ENCODE peak calls at places on chromosomes 16 and 17, in seven cellular contexts. One of them, this sample, is unnamed.

GRCh38 chr16:65679785-65680184 is 557.9 kb upstream of the CDH11 start:
- DNase-seq in tibial artery: no peak
- DNase-seq in cardiac fibroblast: no peak
- DNase-seq in body of pancreas: no peak
- DNase-seq in GM06990: no peak
- DNase-seq in endothelial cell: no peak
- DNase-seq in coronary artery: no peak
- DNase-seq in this sample: no peak

GRCh38 chr17:57955183-57955952 is at the start of gene CUEDC1:
- DNase-seq in tibial artery: peak
- DNase-seq in cardiac fibroblast: peak
- DNase-seq in body of pancreas: peak
- DNase-seq in GM06990: peak
- DNase-seq in endothelial cell: peak
- DNase-seq in coronary artery: peak
- DNase-seq in this sample: no peak

GRCh38 chr17:40345161-40346034 is 19.1 kb downstream of the GJD3 start:
- DNase-seq in tibial artery: peak
- DNase-seq in cardiac fibroblast: peak
- DNase-seq in body of pancreas: peak
- DNase-seq in GM06990: no peak
- DNase-seq in endothelial cell: peak
- DNase-seq in coronary artery: no peak
- DNase-seq in this sample: peak

GRCh38 chr17:20171741-20172377 is 162.7 kb downstream of the SPECC1 start:
- DNase-seq in tibial artery: no peak
- DNase-seq in cardiac fibroblast: no peak
- DNase-seq in body of pancreas: no peak
- DNase-seq in GM06990: no peak
- DNase-seq in endothelial cell: no peak
- DNase-seq in coronary artery: no peak
- DNase-seq in this sample: peak

GRCh38 chr16:18853694-18854093 is 52.3 kb upstream of the ARL6IP1 start:
- DNase-seq in tibial artery: no peak
- DNase-seq in cardiac fibroblast: no peak
- DNase-seq in body of pancreas: no peak
- DNase-seq in GM06990: no peak
- DNase-seq in endothelial cell: no peak
- DNase-seq in coronary artery: no peak
- DNase-seq in this sample: no peak

GRCh38 chr17:63589646-63590045 is 11.0 kb upstream of the TACO1 start:
- DNase-seq in tibial artery: no peak
- DNase-seq in cardiac fibroblast: no peak
- DNase-seq in body of pancreas: no peak
- DNase-seq in GM06990: no peak
- DNase-seq in endothelial cell: no peak
- DNase-seq in coronary artery: no peak
- DNase-seq in this sample: no peak

GRCh38 chr16:49757744-49758069 is 98.2 kb downstream of the ZNF423 start:
- DNase-seq in tibial artery: no peak
- DNase-seq in cardiac fibroblast: no peak
- DNase-seq in body of pancreas: no peak
- DNase-seq in GM06990: no peak
- DNase-seq in endothelial cell: no peak
- DNase-seq in coronary artery: no peak
- DNase-seq in this sample: no peak

GRCh38 chr16:23026777-23027362 is 122.4 kb downstream of the USP31 start:
- DNase-seq in tibial artery: no peak
- DNase-seq in cardiac fibroblast: peak
- DNase-seq in body of pancreas: no peak
- DNase-seq in GM06990: no peak
- DNase-seq in endothelial cell: peak
- DNase-seq in coronary artery: no peak
- DNase-seq in this sample: peak

GRCh38 chr16:57991551-57992059 is 8.9 kb downstream of the ZNF319 start:
- DNase-seq in tibial artery: no peak
- DNase-seq in cardiac fibroblast: no peak
- DNase-seq in body of pancreas: no peak
- DNase-seq in GM06990: no peak
- DNase-seq in endothelial cell: no peak
- DNase-seq in coronary artery: no peak
- DNase-seq in this sample: no peak

GRCh38 chr17:77363821-77364361 is 223.1 kb downstream of the SEC14L1 start:
- DNase-seq in tibial artery: no peak
- DNase-seq in cardiac fibroblast: peak
- DNase-seq in body of pancreas: peak
- DNase-seq in GM06990: no peak
- DNase-seq in endothelial cell: no peak
- DNase-seq in coronary artery: peak
- DNase-seq in this sample: peak

GRCh38 chr16:15773964-15774363 is 82.9 kb downstream of the MYH11 start:
- DNase-seq in tibial artery: no peak
- DNase-seq in cardiac fibroblast: no peak
- DNase-seq in body of pancreas: no peak
- DNase-seq in GM06990: no peak
- DNase-seq in endothelial cell: no peak
- DNase-seq in coronary artery: no peak
- DNase-seq in this sample: no peak

GRCh38 chr17:47803201-47803600 is 18.4 kb downstream of the OSBPL7 start:
- DNase-seq in tibial artery: no peak
- DNase-seq in cardiac fibroblast: no peak
- DNase-seq in body of pancreas: no peak
- DNase-seq in GM06990: no peak
- DNase-seq in endothelial cell: no peak
- DNase-seq in coronary artery: peak
- DNase-seq in this sample: no peak

GRCh38 chr17:29504711-29505110 is 62.1 kb downstream of the ABHD15 start:
- DNase-seq in tibial artery: no peak
- DNase-seq in cardiac fibroblast: peak
- DNase-seq in body of pancreas: no peak
- DNase-seq in GM06990: no peak
- DNase-seq in endothelial cell: no peak
- DNase-seq in coronary artery: no peak
- DNase-seq in this sample: no peak

GRCh38 chr16:85334718-85335583 is 222.7 kb upstream of the CIBAR2 start:
- DNase-seq in tibial artery: no peak
- DNase-seq in cardiac fibroblast: no peak
- DNase-seq in body of pancreas: peak
- DNase-seq in GM06990: no peak
- DNase-seq in endothelial cell: peak
- DNase-seq in coronary artery: no peak
- DNase-seq in this sample: peak

GRCh38 chr16:85333744-85334640 is 221.7 kb upstream of the CIBAR2 start:
- DNase-seq in tibial artery: no peak
- DNase-seq in cardiac fibroblast: no peak
- DNase-seq in body of pancreas: no peak
- DNase-seq in GM06990: no peak
- DNase-seq in endothelial cell: no peak
- DNase-seq in coronary artery: no peak
- DNase-seq in this sample: no peak

GRCh38 chr16:85333337-85333736 is 221.1 kb upstream of the CIBAR2 start:
- DNase-seq in tibial artery: no peak
- DNase-seq in cardiac fibroblast: no peak
- DNase-seq in body of pancreas: no peak
- DNase-seq in GM06990: no peak
- DNase-seq in endothelial cell: no peak
- DNase-seq in coronary artery: no peak
- DNase-seq in this sample: no peak

GRCh38 chr16:85337910-85338637 is 225.8 kb upstream of the CIBAR2 start:
- DNase-seq in tibial artery: no peak
- DNase-seq in cardiac fibroblast: no peak
- DNase-seq in body of pancreas: no peak
- DNase-seq in GM06990: no peak
- DNase-seq in endothelial cell: no peak
- DNase-seq in coronary artery: no peak
- DNase-seq in this sample: no peak

GRCh38 chr16:85335584-85336492 is 223.6 kb upstream of the CIBAR2 start:
- DNase-seq in tibial artery: no peak
- DNase-seq in cardiac fibroblast: peak
- DNase-seq in body of pancreas: no peak
- DNase-seq in GM06990: no peak
- DNase-seq in endothelial cell: no peak
- DNase-seq in coronary artery: no peak
- DNase-seq in this sample: no peak
- TF ChIP-seq CTCF in tibial artery: no peak
- TF ChIP-seq CTCF in cardiac fibroblast: no peak
- TF ChIP-seq CTCF in body of pancreas: no peak
- TF ChIP-seq CTCF in GM06990: no peak
- TF ChIP-seq CTCF in endothelial cell: no peak
- TF ChIP-seq CTCF in coronary artery: no peak
- TF ChIP-seq CTCF in this sample: no peak

GRCh38 chr17:42512246-42512645 is 23.8 kb upstream of the NAGLU start:
- DNase-seq in tibial artery: no peak
- DNase-seq in cardiac fibroblast: no peak
- DNase-seq in body of pancreas: no peak
- DNase-seq in GM06990: no peak
- DNase-seq in endothelial cell: no peak
- DNase-seq in coronary artery: no peak
- DNase-seq in this sample: no peak

GRCh38 chr17:42509916-42510315 is 26.1 kb upstream of the NAGLU start:
- DNase-seq in tibial artery: no peak
- DNase-seq in cardiac fibroblast: no peak
- DNase-seq in body of pancreas: no peak
- DNase-seq in GM06990: no peak
- DNase-seq in endothelial cell: no peak
- DNase-seq in coronary artery: no peak
- DNase-seq in this sample: no peak

GRCh38 chr17:42508426-42509164 is 27.4 kb upstream of the NAGLU start:
- DNase-seq in tibial artery: no peak
- DNase-seq in cardiac fibroblast: no peak
- DNase-seq in body of pancreas: no peak
- DNase-seq in GM06990: no peak
- DNase-seq in endothelial cell: no peak
- DNase-seq in coronary artery: no peak
- DNase-seq in this sample: no peak

GRCh38 chr17:42507671-42508070 is 28.4 kb upstream of the NAGLU start:
- DNase-seq in tibial artery: no peak
- DNase-seq in cardiac fibroblast: no peak
- DNase-seq in body of pancreas: no peak
- DNase-seq in GM06990: no peak
- DNase-seq in endothelial cell: no peak
- DNase-seq in coronary artery: no peak
- DNase-seq in this sample: no peak

GRCh38 chr17:42509409-42509808 is 26.6 kb upstream of the NAGLU start:
- DNase-seq in tibial artery: no peak
- DNase-seq in cardiac fibroblast: no peak
- DNase-seq in body of pancreas: no peak
- DNase-seq in GM06990: no peak
- DNase-seq in endothelial cell: no peak
- DNase-seq in coronary artery: no peak
- DNase-seq in this sample: no peak
- TF ChIP-seq CTCF in tibial artery: no peak
- TF ChIP-seq CTCF in cardiac fibroblast: no peak
- TF ChIP-seq CTCF in body of pancreas: no peak
- TF ChIP-seq CTCF in GM06990: no peak
- TF ChIP-seq CTCF in endothelial cell: no peak
- TF ChIP-seq CTCF in coronary artery: no peak
- TF ChIP-seq CTCF in this sample: no peak

GRCh38 chr16:87017388-87018012 is 299.7 kb downstream of the C16orf95 start:
- DNase-seq in tibial artery: no peak
- DNase-seq in cardiac fibroblast: peak
- DNase-seq in body of pancreas: no peak
- DNase-seq in GM06990: no peak
- DNase-seq in endothelial cell: peak
- DNase-seq in coronary artery: no peak
- DNase-seq in this sample: peak
- TF ChIP-seq CTCF in tibial artery: no peak
- TF ChIP-seq CTCF in cardiac fibroblast: peak
- TF ChIP-seq CTCF in body of pancreas: no peak
- TF ChIP-seq CTCF in GM06990: no peak
- TF ChIP-seq CTCF in endothelial cell: no peak
- TF ChIP-seq CTCF in coronary artery: no peak
- TF ChIP-seq CTCF in this sample: peak

DNA sequence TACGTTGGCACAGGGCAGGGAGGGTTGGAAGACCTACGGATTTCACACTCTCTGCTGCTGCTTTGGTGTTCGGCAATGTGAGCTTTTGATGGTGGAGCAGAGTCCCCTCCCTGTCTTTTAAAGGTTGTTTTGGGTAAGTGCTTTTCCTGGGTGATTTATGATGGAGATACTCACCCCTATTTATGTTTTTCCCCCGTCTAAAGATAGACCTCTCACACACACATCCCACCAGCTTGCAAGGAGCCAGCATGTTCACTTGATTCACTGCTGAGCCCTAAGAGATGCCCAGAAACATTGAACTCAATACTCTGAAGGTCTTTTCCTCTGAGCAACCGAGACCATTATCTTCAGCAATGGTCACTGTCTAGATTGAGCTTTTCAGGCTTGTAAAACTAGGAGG is 8.3 kb downstream of the RBFOX1 start:
- DNase-seq in tibial artery: no peak
- DNase-seq in cardiac fibroblast: no peak
- DNase-seq in body of pancreas: no peak
- DNase-seq in GM06990: no peak
- DNase-seq in endothelial cell: no peak
- DNase-seq in coronary artery: no peak
- DNase-seq in this sample: no peak
- TF ChIP-seq CTCF in tibial artery: no peak
- TF ChIP-seq CTCF in cardiac fibroblast: no peak
- TF ChIP-seq CTCF in body of pancreas: no peak
- TF ChIP-seq CTCF in GM06990: no peak
- TF ChIP-seq CTCF in endothelial cell: no peak
- TF ChIP-seq CTCF in coronary artery: no peak
- TF ChIP-seq CTCF in this sample: no peak

DNA sequence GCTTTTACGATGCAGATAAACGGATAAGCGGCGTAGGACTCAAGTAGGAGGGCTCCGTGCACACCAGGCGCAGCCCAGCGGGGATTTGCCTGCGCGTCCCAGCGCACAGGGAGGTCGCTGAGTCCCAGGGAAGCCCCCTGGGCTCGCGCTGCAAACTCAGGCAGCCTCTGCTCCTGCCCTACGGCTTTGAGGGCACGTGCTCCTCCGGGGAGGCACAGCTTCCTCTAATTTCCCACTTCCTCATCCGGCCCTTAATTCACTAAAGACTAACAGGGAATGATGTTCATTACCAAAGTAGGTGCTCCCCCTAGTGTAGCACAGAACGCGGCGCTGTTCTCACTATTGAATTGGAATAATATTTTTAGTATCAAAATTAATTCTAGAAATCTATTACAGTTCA is 825.4 kb downstream of the KCNJ18 start:
- DNase-seq in tibial artery: no peak
- DNase-seq in cardiac fibroblast: no peak
- DNase-seq in body of pancreas: no peak
- DNase-seq in GM06990: no peak
- DNase-seq in endothelial cell: no peak
- DNase-seq in coronary artery: no peak
- DNase-seq in this sample: no peak
- TF ChIP-seq CTCF in tibial artery: no peak
- TF ChIP-seq CTCF in cardiac fibroblast: no peak
- TF ChIP-seq CTCF in body of pancreas: no peak
- TF ChIP-seq CTCF in GM06990: no peak
- TF ChIP-seq CTCF in endothelial cell: no peak
- TF ChIP-seq CTCF in coronary artery: no peak
- TF ChIP-seq CTCF in this sample: no peak

This sample was measured in astrocyte.